ENCODE peak calls at places on chromosome 3, in four cellular contexts. R is AG08395; E is nucleus accumbens; K is stimulated activated CD4-positive, alpha-beta T cell treated with anti-CD3 and anti-CD28 coated beads, Interleukin-15, amount 100 ng/mL, for 1 hour. M is an unnamed sample.

GRCh38 chr3:126129408-126129891 is 45.5 kb upstream of the SLC41A3 start:
- DNase-seq in R (no peak), K (no peak), E (no peak), M (no peak)

GRCh38 chr3:24119321-24119751 is 174.2 kb downstream of the NR1D2 start:
- DNase-seq in E (no peak), R (peak; percentile 9), K (no peak), M (no peak)

GRCh38 chr3:179438836-179439235 is 12.4 kb downstream of the GNB4 start:
- DNase-seq in R (no peak), E (no peak), K (no peak), M (no peak)

GRCh38 chr3:69084326-69084667 is 440 bp upstream of the ARL6IP5 start:
- DNase-seq in K (no peak), E (no peak), R (peak; percentile 72), M (no peak)

GRCh38 chr3:53273271-53273670 is 17.4 kb upstream of the TKT start:
- DNase-seq in K (no peak), R (no peak), E (no peak), M (no peak)

GRCh38 chr3:124217542-124217941 is 225.6 kb upstream of the ROPN1 start:
- DNase-seq in R (peak; percentile 77), K (no peak), E (no peak), M (no peak)

GRCh38 chr3:189490749-189491148 is 140.4 kb upstream of the TP63 start:
- DNase-seq in K (no peak), R (no peak), E (no peak), M (no peak)

GRCh38 chr3:149603126-149604074 is 54.4 kb downstream of the WWTR1 start:
- DNase-seq in K (no peak), R (peak; percentile 75), E (no peak), M (no peak)

GRCh38 chr3:113222412-113223086 is 11.2 kb downstream of the BOC start:
- DNase-seq in E (no peak), K (no peak), R (no peak), M (no peak)

GRCh38 chr3:152384412-152384811 is 115.7 kb downstream of the MBNL1 start:
- DNase-seq in K (no peak), E (no peak), R (no peak), M (no peak)

GRCh38 chr3:21484323-21485154 is 266.5 kb downstream of the ZNF385D start:
- DNase-seq in K (no peak), E (peak; percentile 1), R (peak; percentile 62), M (no peak)

GRCh38 chr3:28575100-28575747 is 226.6 kb upstream of the AZI2 start:
- DNase-seq in E (peak; percentile 15), R (no peak), K (no peak), M (no peak)

GRCh38 chr3:158849747-158850146 is 47.9 kb downstream of the MFSD1 start:
- DNase-seq in K (no peak), R (no peak), E (no peak), M (no peak)

GRCh38 chr3:40923130-40923529 is 276.2 kb upstream of the CTNNB1 start:
- DNase-seq in R (no peak), K (no peak), E (no peak), M (no peak)

GRCh38 chr3:131233900-131234667 is 147.5 kb upstream of the NUDT16 start:
- DNase-seq in K (no peak), E (no peak), R (peak; percentile 29), M (no peak)

GRCh38 chr3:155302476-155302875 is 9.0 kb upstream of the STRIT1 start:
- DNase-seq in R (peak; percentile 42), K (no peak), E (no peak), M (no peak)

GRCh38 chr3:71579934-71580318 is 3.6 kb downstream of the FOXP1 start:
- DNase-seq in R (no peak), E (no peak), K (no peak), M (no peak)

GRCh38 chr3:188854395-188855149 is 317.2 kb upstream of the TPRG1 start:
- DNase-seq in E (no peak), R (peak; percentile 49), K (no peak), M (no peak)

GRCh38 chr3:55373413-55373812 is 113.7 kb downstream of the WNT5A start:
- DNase-seq in K (no peak), R (no peak), E (no peak), M (no peak)

M was measured in stimulated activated CD8-positive, alpha-beta memory T cell treated with anti-CD3 and anti-CD28 coated beads, Interleukin-15, amount 100 ng/mL, for 1 hour.